ENCODE peak calls at places on chromosomes 5 and 9, in ten cellular contexts. V is stomach, R is K562, I is suprapubic skin, L is transverse colon, K is H1, O is upper lobe of left lung, F is SK-N-SH, H is HepG2, C is esophagus muscularis mucosa. W is an unnamed sample.

GRCh38 chr5:20369151-20369550 is 381.2 kb upstream of the CDH18 start:
- DNase-seq in V (no peak), R (no peak), I (no peak), L (no peak), K (no peak), O (no peak), F (no peak), H (no peak), C (no peak), W (no peak)

GRCh38 chr5:105057001-105057436 is 1494.4 kb upstream of the NUDT12 start:
- DNase-seq in V (no peak), R (no peak), I (no peak), L (no peak), K (no peak), O (no peak), F (no peak), H (no peak), C (no peak), W (no peak)

GRCh38 chr5:71969464-71969863 is 137.8 kb upstream of the MAP1B start:
- DNase-seq in V (no peak), R (no peak), I (no peak), L (no peak), K (no peak), O (no peak), F (no peak), H (no peak), C (no peak), W (no peak)

GRCh38 chr5:98713027-98713426 is 60.4 kb upstream of the RGMB start:
- DNase-seq in V (no peak), R (no peak), I (no peak), L (no peak), K (no peak), O (no peak), F (no peak), H (no peak), C (no peak), W (no peak)

GRCh38 chr5:66596791-66597757 is 881 bp downstream of the MAST4 start:
- DNase-seq in V (peak), R (no peak), I (peak), L (peak), K (peak), O (peak), F (peak), H (no peak), C (no peak), W (no peak)

GRCh38 chr5:75885849-75886596 is 168.8 kb upstream of the POC5 start:
- DNase-seq in V (no peak), R (no peak), I (no peak), L (no peak), K (no peak), O (no peak), F (peak), H (no peak), C (peak), W (no peak)

GRCh38 chr5:50667079-50667652 is 729 bp downstream of the PARP8 start:
- DNase-seq in V (peak), R (no peak), I (peak), L (peak), K (peak), O (peak), F (peak), H (no peak), C (no peak), W (peak)

GRCh38 chr5:3103241-3103855 is 351.9 kb upstream of the IRX2 start:
- DNase-seq in V (no peak), R (no peak), I (no peak), L (no peak), K (no peak), O (no peak), F (no peak), H (no peak), C (no peak), W (no peak)

GRCh38 chr5:122985006-122985700 is 51.4 kb downstream of the PPIC start:
- DNase-seq in V (no peak), R (no peak), I (no peak), L (no peak), K (no peak), O (no peak), F (no peak), H (peak), C (no peak), W (no peak)

GRCh38 chr9:90783964-90784363 is 17.7 kb upstream of the SYK start:
- DNase-seq in V (no peak), R (no peak), I (no peak), L (no peak), K (no peak), O (no peak), F (no peak), H (no peak), C (no peak), W (no peak)

GRCh38 chr5:162377895-162378294 is 310.3 kb downstream of the GABRG2 start:
- DNase-seq in V (no peak), R (no peak), I (no peak), L (no peak), K (no peak), O (no peak), F (no peak), H (no peak), C (no peak), W (no peak)

GRCh38 chr9:97480749-97481148 is 20.7 kb upstream of the TMOD1 start:
- DNase-seq in V (no peak), R (no peak), I (no peak), L (no peak), K (no peak), O (no peak), F (peak), H (no peak), C (no peak), W (no peak)

GRCh38 chr9:97475079-97475478 is 26.4 kb upstream of the TMOD1 start:
- DNase-seq in V (no peak), R (no peak), I (no peak), L (no peak), K (no peak), O (no peak), F (no peak), H (no peak), C (no peak), W (no peak)

GRCh38 chr9:97480174-97480573 is 21.3 kb upstream of the TMOD1 start:
- DNase-seq in V (no peak), R (no peak), I (no peak), L (no peak), K (no peak), O (no peak), F (no peak), H (no peak), C (no peak), W (no peak)

GRCh38 chr9:97479496-97480159 is 21.8 kb upstream of the TMOD1 start:
- DNase-seq in V (no peak), R (no peak), I (no peak), L (no peak), K (no peak), O (no peak), F (no peak), H (no peak), C (no peak), W (no peak)

DNA sequence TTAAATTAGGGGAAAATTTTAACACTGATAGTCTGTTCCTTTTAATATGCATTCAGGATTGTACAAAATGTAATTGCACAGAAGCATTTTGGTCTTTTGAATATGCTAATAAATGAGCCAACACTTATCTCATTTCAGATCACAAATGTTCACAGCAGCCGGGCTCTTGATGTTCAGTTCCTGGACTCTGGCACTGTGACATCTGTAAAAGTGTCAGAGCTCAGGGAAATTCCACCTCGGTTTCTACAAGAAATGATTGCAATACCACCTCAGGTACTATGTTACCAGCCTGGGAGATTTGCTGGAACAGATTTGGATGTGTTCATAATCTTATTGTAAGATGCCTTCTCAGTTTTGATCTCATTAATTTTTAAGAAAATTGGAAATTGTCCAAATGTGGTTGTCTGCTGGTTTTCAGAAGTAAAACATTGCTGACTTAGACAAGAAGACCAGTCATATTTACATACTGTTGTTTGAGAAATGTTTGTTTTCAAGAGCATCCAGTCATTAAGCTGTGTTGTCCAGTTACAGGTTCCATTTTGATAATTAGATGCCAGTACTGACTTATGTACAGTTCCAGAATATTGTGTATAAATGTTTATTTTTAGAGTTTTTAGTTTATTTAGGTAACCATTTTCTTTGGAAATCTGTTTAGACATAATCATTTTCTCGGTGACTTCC is 23.0 kb upstream of the TMOD1 start:
- DNase-seq in V (no peak), R (no peak), I (no peak), L (no peak), K (no peak), O (no peak), F (no peak), H (peak), C (no peak), W (no peak)
- TF ChIP-seq POLR2AphosphoS5 in V (no peak), R (no peak), I (no peak), L (no peak), K (no peak), O (no peak), F (no peak), H (no peak), C (no peak), W (no peak)

DNA sequence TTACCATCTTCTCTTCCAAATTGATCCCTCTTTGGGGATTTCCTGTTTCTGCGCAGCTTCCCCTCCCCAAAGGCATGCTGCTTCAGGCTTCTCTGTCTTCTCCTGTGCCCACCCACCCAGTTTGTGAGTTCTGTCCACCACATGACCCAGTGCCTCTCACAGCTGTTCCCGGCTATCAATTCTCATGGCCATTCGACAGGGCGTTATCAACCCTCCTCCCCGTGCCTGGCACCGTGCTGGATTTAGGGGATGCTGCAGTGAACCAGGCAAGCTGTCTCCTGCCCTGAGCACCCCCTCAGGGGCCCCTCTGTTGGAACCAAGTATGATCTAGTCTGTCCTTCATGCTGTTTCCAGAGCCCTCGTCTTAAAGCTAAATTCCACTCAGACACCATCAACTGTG is 38.7 kb downstream of the COL23A1 start:
- DNase-seq in V (no peak), R (no peak), I (no peak), L (no peak), K (no peak), O (no peak), F (no peak), H (no peak), C (no peak), W (no peak)
- TF ChIP-seq CTCF in V (no peak), R (no peak), I (no peak), L (no peak), K (no peak), O (no peak), F (no peak), H (no peak), C (no peak), W (peak)

DNA sequence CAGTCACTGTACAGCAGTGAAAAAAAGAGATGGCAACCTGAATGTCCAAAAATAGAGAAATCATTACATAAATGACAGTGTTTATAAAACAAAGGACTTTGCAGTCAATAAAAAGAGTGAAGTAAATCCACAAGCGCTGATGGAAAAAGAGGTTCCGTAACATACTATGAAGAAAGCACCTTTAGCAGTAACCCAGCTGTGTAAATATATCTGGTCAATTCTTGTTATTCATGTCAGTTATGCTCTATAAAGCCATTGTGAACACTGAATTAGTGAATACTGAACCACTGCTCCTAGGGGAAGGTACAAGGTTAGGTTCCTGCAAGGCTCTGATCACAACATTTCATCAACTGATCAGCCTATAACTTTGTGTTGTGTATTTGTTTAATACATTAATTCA is 39.5 kb downstream of the CCNJL start:
- DNase-seq in V (no peak), R (no peak), I (no peak), L (no peak), K (no peak), O (no peak), F (no peak), H (no peak), C (no peak), W (no peak)
- TF ChIP-seq EP300 in V (no peak), R (no peak), I (no peak), L (no peak), K (no peak), O (no peak), F (no peak), H (no peak), C (no peak), W (no peak)

GRCh38 chr9:26791274-26791673 is 101.3 kb downstream of the CAAP1 start:
- DNase-seq in V (no peak), R (no peak), I (no peak), L (no peak), K (no peak), O (no peak), F (no peak), H (no peak), C (no peak), W (no peak)
- TF ChIP-seq POLR2AphosphoS5 in V (no peak), R (no peak), I (no peak), L (no peak), K (no peak), O (no peak), F (no peak), H (no peak), C (no peak), W (no peak)

GRCh38 chr9:123111977-123112869 is 78.8 kb downstream of the GPR21 start:
- DNase-seq in V (peak), R (no peak), I (no peak), L (no peak), K (no peak), O (no peak), F (no peak), H (no peak), C (peak), W (no peak)
- TF ChIP-seq CTCF in V (no peak), R (no peak), I (no peak), L (no peak), K (no peak), O (no peak), F (no peak), H (no peak), C (no peak), W (no peak)

GRCh38 chr5:92909545-92909962 is 671.5 kb downstream of the NR2F1-AS1 start:
- DNase-seq in V (no peak), R (no peak), I (no peak), L (no peak), K (peak), O (no peak), F (peak), H (peak), C (no peak), W (no peak)
- TF ChIP-seq EP300 in V (no peak), R (no peak), I (no peak), L (no peak), K (no peak), O (no peak), F (no peak), H (no peak), C (no peak), W (no peak)

GRCh38 chr9:133114886-133115603 is 6.0 kb downstream of the RALGDS start:
- DNase-seq in V (no peak), R (no peak), I (peak), L (no peak), K (no peak), O (no peak), F (no peak), H (no peak), C (no peak), W (peak)
- TF ChIP-seq POLR2AphosphoS5 in V (no peak), R (no peak), I (no peak), L (no peak), K (no peak), O (no peak), F (no peak), H (no peak), C (no peak), W (no peak)

DNA sequence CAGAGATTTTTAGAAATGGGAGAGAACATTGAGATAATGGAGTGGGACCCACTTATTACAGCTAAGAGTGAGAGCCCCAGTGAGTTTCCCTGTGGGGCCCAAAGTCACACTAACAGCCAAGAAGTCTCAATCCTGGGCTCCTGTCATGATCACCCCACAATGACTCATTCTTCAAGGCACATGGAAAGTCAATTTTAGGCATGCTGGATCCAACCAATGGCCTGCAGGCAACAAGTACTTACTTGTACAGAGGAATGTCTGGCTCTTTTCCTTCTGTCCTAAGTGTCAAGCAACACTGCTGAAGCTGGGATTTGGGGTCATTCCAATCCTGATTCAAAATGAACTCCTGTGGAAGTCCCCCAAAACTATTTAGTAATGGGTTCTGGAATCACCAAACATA is 123.1 kb downstream of the DROSHA start:
- DNase-seq in V (no peak), R (no peak), I (no peak), L (no peak), K (no peak), O (no peak), F (no peak), H (no peak), C (no peak), W (no peak)
- TF ChIP-seq CTCF in V (no peak), R (no peak), I (no peak), L (no peak), K (no peak), O (no peak), F (no peak), H (no peak), C (no peak), W (no peak)